ENCODE peak calls at places on chromosomes 11 and 22, in nine cellular contexts. One of them, this sample, is unnamed.

GRCh38 chr11:65131417-65131776 is 2.9 kb downstream of the SYVN1 start:
- DNase-seq in occipital lobe: no peak
- DNase-seq in activated CD8-positive, alpha-beta memory T cell treated with anti-CD3 and anti-CD28 coated beads for 1 hour: no peak
- DNase-seq in ACHN: no peak
- DNase-seq in GF-D8: no peak
- DNase-seq in caudate nucleus: no peak
- DNase-seq in left cardiac atrium: no peak
- DNase-seq in AG08395: no peak
- DNase-seq in activated naive CD4-positive, alpha-beta T cell: no peak
- DNase-seq in this sample: no peak

GRCh38 chr11:16195659-16196058 is 160.7 kb downstream of the SOX6 start:
- DNase-seq in occipital lobe: no peak
- DNase-seq in activated CD8-positive, alpha-beta memory T cell treated with anti-CD3 and anti-CD28 coated beads for 1 hour: no peak
- DNase-seq in ACHN: no peak
- DNase-seq in GF-D8: no peak
- DNase-seq in caudate nucleus: no peak
- DNase-seq in left cardiac atrium: no peak
- DNase-seq in AG08395: peak; percentile 17
- DNase-seq in activated naive CD4-positive, alpha-beta T cell: no peak
- DNase-seq in this sample: no peak

GRCh38 chr11:65279713-65280459 is 18.1 kb downstream of the POLA2 start:
- DNase-seq in occipital lobe: no peak
- DNase-seq in activated CD8-positive, alpha-beta memory T cell treated with anti-CD3 and anti-CD28 coated beads for 1 hour: no peak
- DNase-seq in ACHN: peak; percentile 83
- DNase-seq in GF-D8: no peak
- DNase-seq in caudate nucleus: no peak
- DNase-seq in left cardiac atrium: peak; percentile 76
- DNase-seq in AG08395: peak; percentile 66
- DNase-seq in activated naive CD4-positive, alpha-beta T cell: no peak
- DNase-seq in this sample: no peak

GRCh38 chr11:125494033-125494364 is 2.1 kb downstream of the FEZ1 start:
- DNase-seq in occipital lobe: peak; percentile 21
- DNase-seq in activated CD8-positive, alpha-beta memory T cell treated with anti-CD3 and anti-CD28 coated beads for 1 hour: no peak
- DNase-seq in ACHN: no peak
- DNase-seq in GF-D8: no peak
- DNase-seq in caudate nucleus: no peak
- DNase-seq in left cardiac atrium: no peak
- DNase-seq in AG08395: no peak
- DNase-seq in activated naive CD4-positive, alpha-beta T cell: no peak
- DNase-seq in this sample: no peak

GRCh38 chr22:33108037-33108436 is 49.9 kb upstream of the SYN3 start:
- DNase-seq in occipital lobe: no peak
- DNase-seq in activated CD8-positive, alpha-beta memory T cell treated with anti-CD3 and anti-CD28 coated beads for 1 hour: no peak
- DNase-seq in ACHN: no peak
- DNase-seq in GF-D8: no peak
- DNase-seq in caudate nucleus: no peak
- DNase-seq in left cardiac atrium: no peak
- DNase-seq in AG08395: no peak
- DNase-seq in activated naive CD4-positive, alpha-beta T cell: no peak
- DNase-seq in this sample: no peak

GRCh38 chr11:12126352-12127019 is 16.1 kb downstream of the MICAL2 start:
- DNase-seq in occipital lobe: no peak
- DNase-seq in activated CD8-positive, alpha-beta memory T cell treated with anti-CD3 and anti-CD28 coated beads for 1 hour: no peak
- DNase-seq in ACHN: peak; percentile 75
- DNase-seq in GF-D8: no peak
- DNase-seq in caudate nucleus: no peak
- DNase-seq in left cardiac atrium: no peak
- DNase-seq in AG08395: peak; percentile 80
- DNase-seq in activated naive CD4-positive, alpha-beta T cell: no peak
- DNase-seq in this sample: no peak

GRCh38 chr22:29470159-29470855 is 9.7 kb upstream of the NEFH start:
- DNase-seq in occipital lobe: peak; percentile 55
- DNase-seq in activated CD8-positive, alpha-beta memory T cell treated with anti-CD3 and anti-CD28 coated beads for 1 hour: no peak
- DNase-seq in ACHN: peak; percentile 71
- DNase-seq in GF-D8: no peak
- DNase-seq in caudate nucleus: peak; percentile 15
- DNase-seq in left cardiac atrium: peak; percentile 68
- DNase-seq in AG08395: peak; percentile 58
- DNase-seq in activated naive CD4-positive, alpha-beta T cell: peak; percentile 20
- DNase-seq in this sample: peak; percentile 69

GRCh38 chr11:44817207-44817944 is 90.6 kb downstream of the TSPAN18 start:
- DNase-seq in occipital lobe: no peak
- DNase-seq in activated CD8-positive, alpha-beta memory T cell treated with anti-CD3 and anti-CD28 coated beads for 1 hour: no peak
- DNase-seq in ACHN: no peak
- DNase-seq in GF-D8: no peak
- DNase-seq in caudate nucleus: no peak
- DNase-seq in left cardiac atrium: no peak
- DNase-seq in AG08395: peak; percentile 86
- DNase-seq in activated naive CD4-positive, alpha-beta T cell: no peak
- DNase-seq in this sample: no peak

GRCh38 chr11:129374993-129375721 is 491 bp upstream of the BARX2 start:
- DNase-seq in occipital lobe: no peak
- DNase-seq in activated CD8-positive, alpha-beta memory T cell treated with anti-CD3 and anti-CD28 coated beads for 1 hour: no peak
- DNase-seq in ACHN: peak; percentile 4
- DNase-seq in GF-D8: no peak
- DNase-seq in caudate nucleus: peak; percentile 29
- DNase-seq in left cardiac atrium: peak; percentile 21
- DNase-seq in AG08395: no peak
- DNase-seq in activated naive CD4-positive, alpha-beta T cell: no peak
- DNase-seq in this sample: no peak

GRCh38 chr11:122199661-122200060 is 83.6 kb upstream of the BLID start:
- DNase-seq in occipital lobe: no peak
- DNase-seq in activated CD8-positive, alpha-beta memory T cell treated with anti-CD3 and anti-CD28 coated beads for 1 hour: no peak
- DNase-seq in ACHN: no peak
- DNase-seq in GF-D8: no peak
- DNase-seq in caudate nucleus: no peak
- DNase-seq in left cardiac atrium: no peak
- DNase-seq in AG08395: no peak
- DNase-seq in activated naive CD4-positive, alpha-beta T cell: no peak
- DNase-seq in this sample: no peak

GRCh38 chr11:643366-643765 is 6.3 kb downstream of the DRD4 start:
- DNase-seq in occipital lobe: no peak
- DNase-seq in activated CD8-positive, alpha-beta memory T cell treated with anti-CD3 and anti-CD28 coated beads for 1 hour: no peak
- DNase-seq in ACHN: no peak
- DNase-seq in GF-D8: no peak
- DNase-seq in caudate nucleus: no peak
- DNase-seq in left cardiac atrium: no peak
- DNase-seq in AG08395: no peak
- DNase-seq in activated naive CD4-positive, alpha-beta T cell: no peak
- DNase-seq in this sample: no peak

GRCh38 chr22:25437414-25438160 is 126.9 kb upstream of the GRK3 start:
- DNase-seq in occipital lobe: no peak
- DNase-seq in activated CD8-positive, alpha-beta memory T cell treated with anti-CD3 and anti-CD28 coated beads for 1 hour: no peak
- DNase-seq in ACHN: no peak
- DNase-seq in GF-D8: no peak
- DNase-seq in caudate nucleus: no peak
- DNase-seq in left cardiac atrium: no peak
- DNase-seq in AG08395: no peak
- DNase-seq in activated naive CD4-positive, alpha-beta T cell: no peak
- DNase-seq in this sample: no peak

GRCh38 chr11:33907419-33907818 is 15.5 kb upstream of the LMO2 start:
- DNase-seq in occipital lobe: no peak
- DNase-seq in activated CD8-positive, alpha-beta memory T cell treated with anti-CD3 and anti-CD28 coated beads for 1 hour: no peak
- DNase-seq in ACHN: no peak
- DNase-seq in GF-D8: no peak
- DNase-seq in caudate nucleus: no peak
- DNase-seq in left cardiac atrium: no peak
- DNase-seq in AG08395: no peak
- DNase-seq in activated naive CD4-positive, alpha-beta T cell: no peak
- DNase-seq in this sample: no peak

GRCh38 chr11:120564573-120565301 is 53.2 kb downstream of the GRIK4 start:
- DNase-seq in occipital lobe: peak; percentile 70
- DNase-seq in activated CD8-positive, alpha-beta memory T cell treated with anti-CD3 and anti-CD28 coated beads for 1 hour: no peak
- DNase-seq in ACHN: peak; percentile 32
- DNase-seq in GF-D8: no peak
- DNase-seq in caudate nucleus: peak; percentile 65
- DNase-seq in left cardiac atrium: peak; percentile 75
- DNase-seq in AG08395: peak; percentile 67
- DNase-seq in activated naive CD4-positive, alpha-beta T cell: no peak
- DNase-seq in this sample: peak; percentile 16

GRCh38 chr11:134333312-134333711 is 1.5 kb downstream of the GLB1L2 start:
- DNase-seq in occipital lobe: no peak
- DNase-seq in activated CD8-positive, alpha-beta memory T cell treated with anti-CD3 and anti-CD28 coated beads for 1 hour: no peak
- DNase-seq in ACHN: no peak
- DNase-seq in GF-D8: no peak
- DNase-seq in caudate nucleus: no peak
- DNase-seq in left cardiac atrium: no peak
- DNase-seq in AG08395: no peak
- DNase-seq in activated naive CD4-positive, alpha-beta T cell: no peak
- DNase-seq in this sample: no peak

GRCh38 chr11:122843281-122844150 is 5.2 kb downstream of the CRTAM start:
- DNase-seq in occipital lobe: no peak
- DNase-seq in activated CD8-positive, alpha-beta memory T cell treated with anti-CD3 and anti-CD28 coated beads for 1 hour: no peak
- DNase-seq in ACHN: no peak
- DNase-seq in GF-D8: no peak
- DNase-seq in caudate nucleus: no peak
- DNase-seq in left cardiac atrium: no peak
- DNase-seq in AG08395: no peak
- DNase-seq in activated naive CD4-positive, alpha-beta T cell: no peak
- DNase-seq in this sample: no peak

GRCh38 chr22:48181168-48181955 is 1418.9 kb downstream of the TBC1D22A start:
- DNase-seq in occipital lobe: no peak
- DNase-seq in activated CD8-positive, alpha-beta memory T cell treated with anti-CD3 and anti-CD28 coated beads for 1 hour: no peak
- DNase-seq in ACHN: no peak
- DNase-seq in GF-D8: no peak
- DNase-seq in caudate nucleus: no peak
- DNase-seq in left cardiac atrium: no peak
- DNase-seq in AG08395: no peak
- DNase-seq in activated naive CD4-positive, alpha-beta T cell: no peak
- DNase-seq in this sample: no peak

GRCh38 chr11:47977651-47978050 is 2.7 kb upstream of the PTPRJ start:
- DNase-seq in occipital lobe: no peak
- DNase-seq in activated CD8-positive, alpha-beta memory T cell treated with anti-CD3 and anti-CD28 coated beads for 1 hour: no peak
- DNase-seq in ACHN: no peak
- DNase-seq in GF-D8: no peak
- DNase-seq in caudate nucleus: no peak
- DNase-seq in left cardiac atrium: no peak
- DNase-seq in AG08395: no peak
- DNase-seq in activated naive CD4-positive, alpha-beta T cell: no peak
- DNase-seq in this sample: no peak

GRCh38 chr11:114257621-114258558 is 38.3 kb upstream of the NNMT start:
- DNase-seq in occipital lobe: peak; percentile 25
- DNase-seq in activated CD8-positive, alpha-beta memory T cell treated with anti-CD3 and anti-CD28 coated beads for 1 hour: no peak
- DNase-seq in ACHN: no peak
- DNase-seq in GF-D8: no peak
- DNase-seq in caudate nucleus: no peak
- DNase-seq in left cardiac atrium: peak; percentile 58
- DNase-seq in AG08395: no peak
- DNase-seq in activated naive CD4-positive, alpha-beta T cell: no peak
- DNase-seq in this sample: no peak

GRCh38 chr11:69477111-69477510 is 4.4 kb upstream of the LINC01488 start:
- DNase-seq in occipital lobe: no peak
- DNase-seq in activated CD8-positive, alpha-beta memory T cell treated with anti-CD3 and anti-CD28 coated beads for 1 hour: no peak
- DNase-seq in ACHN: no peak
- DNase-seq in GF-D8: no peak
- DNase-seq in caudate nucleus: no peak
- DNase-seq in left cardiac atrium: no peak
- DNase-seq in AG08395: no peak
- DNase-seq in activated naive CD4-positive, alpha-beta T cell: no peak
- DNase-seq in this sample: no peak

GRCh38 chr11:45278721-45279120 is 7.4 kb downstream of the SYT13 start:
- DNase-seq in occipital lobe: no peak
- DNase-seq in activated CD8-positive, alpha-beta memory T cell treated with anti-CD3 and anti-CD28 coated beads for 1 hour: no peak
- DNase-seq in ACHN: no peak
- DNase-seq in GF-D8: no peak
- DNase-seq in caudate nucleus: no peak
- DNase-seq in left cardiac atrium: no peak
- DNase-seq in AG08395: no peak
- DNase-seq in activated naive CD4-positive, alpha-beta T cell: no peak
- DNase-seq in this sample: no peak

GRCh38 chr11:112929432-112929831 is 31.8 kb upstream of the NCAM1 start:
- DNase-seq in occipital lobe: no peak
- DNase-seq in activated CD8-positive, alpha-beta memory T cell treated with anti-CD3 and anti-CD28 coated beads for 1 hour: no peak
- DNase-seq in ACHN: no peak
- DNase-seq in GF-D8: no peak
- DNase-seq in caudate nucleus: no peak
- DNase-seq in left cardiac atrium: no peak
- DNase-seq in AG08395: no peak
- DNase-seq in activated naive CD4-positive, alpha-beta T cell: no peak
- DNase-seq in this sample: no peak

GRCh38 chr11:34565417-34566208 is 52.0 kb upstream of the ELF5 start:
- DNase-seq in occipital lobe: no peak
- DNase-seq in activated CD8-positive, alpha-beta memory T cell treated with anti-CD3 and anti-CD28 coated beads for 1 hour: no peak
- DNase-seq in ACHN: peak; percentile 17
- DNase-seq in GF-D8: no peak
- DNase-seq in caudate nucleus: no peak
- DNase-seq in left cardiac atrium: no peak
- DNase-seq in AG08395: no peak
- DNase-seq in activated naive CD4-positive, alpha-beta T cell: no peak
- DNase-seq in this sample: no peak

GRCh38 chr11:40094954-40095353 is 1364.5 kb downstream of the LRRC4C start:
- DNase-seq in occipital lobe: no peak
- DNase-seq in activated CD8-positive, alpha-beta memory T cell treated with anti-CD3 and anti-CD28 coated beads for 1 hour: no peak
- DNase-seq in ACHN: no peak
- DNase-seq in GF-D8: no peak
- DNase-seq in caudate nucleus: no peak
- DNase-seq in left cardiac atrium: no peak
- DNase-seq in AG08395: no peak
- DNase-seq in activated naive CD4-positive, alpha-beta T cell: no peak
- DNase-seq in this sample: no peak

GRCh38 chr11:129896062-129896461 is 684 bp upstream of the NFRKB start:
- DNase-seq in occipital lobe: no peak
- DNase-seq in activated CD8-positive, alpha-beta memory T cell treated with anti-CD3 and anti-CD28 coated beads for 1 hour: no peak
- DNase-seq in ACHN: no peak
- DNase-seq in GF-D8: peak; percentile 31
- DNase-seq in caudate nucleus: no peak
- DNase-seq in left cardiac atrium: peak; percentile 32
- DNase-seq in AG08395: no peak
- DNase-seq in activated naive CD4-positive, alpha-beta T cell: no peak
- DNase-seq in this sample: no peak

GRCh38 chr11:95536049-95536448 is 253.5 kb downstream of the FAM76B start:
- DNase-seq in occipital lobe: no peak
- DNase-seq in activated CD8-positive, alpha-beta memory T cell treated with anti-CD3 and anti-CD28 coated beads for 1 hour: no peak
- DNase-seq in ACHN: no peak
- DNase-seq in GF-D8: no peak
- DNase-seq in caudate nucleus: no peak
- DNase-seq in left cardiac atrium: no peak
- DNase-seq in AG08395: no peak
- DNase-seq in activated naive CD4-positive, alpha-beta T cell: no peak
- DNase-seq in this sample: no peak

GRCh38 chr11:3738723-3739122 is 58.6 kb downstream of the NUP98 start:
- DNase-seq in occipital lobe: no peak
- DNase-seq in activated CD8-positive, alpha-beta memory T cell treated with anti-CD3 and anti-CD28 coated beads for 1 hour: no peak
- DNase-seq in ACHN: no peak
- DNase-seq in GF-D8: no peak
- DNase-seq in caudate nucleus: no peak
- DNase-seq in left cardiac atrium: no peak
- DNase-seq in AG08395: no peak
- DNase-seq in activated naive CD4-positive, alpha-beta T cell: no peak
- DNase-seq in this sample: no peak

GRCh38 chr22:32476286-32476685 is 1.7 kb downstream of the FBXO7 start:
- DNase-seq in occipital lobe: no peak
- DNase-seq in activated CD8-positive, alpha-beta memory T cell treated with anti-CD3 and anti-CD28 coated beads for 1 hour: no peak
- DNase-seq in ACHN: no peak
- DNase-seq in GF-D8: no peak
- DNase-seq in caudate nucleus: no peak
- DNase-seq in left cardiac atrium: no peak
- DNase-seq in AG08395: no peak
- DNase-seq in activated naive CD4-positive, alpha-beta T cell: no peak
- DNase-seq in this sample: no peak

GRCh38 chr11:90229791-90230190 is 6.9 kb upstream of the CHORDC1 start:
- DNase-seq in occipital lobe: no peak
- DNase-seq in activated CD8-positive, alpha-beta memory T cell treated with anti-CD3 and anti-CD28 coated beads for 1 hour: no peak
- DNase-seq in ACHN: peak; percentile 22
- DNase-seq in GF-D8: no peak
- DNase-seq in caudate nucleus: no peak
- DNase-seq in left cardiac atrium: no peak
- DNase-seq in AG08395: peak; percentile 10
- DNase-seq in activated naive CD4-positive, alpha-beta T cell: no peak
- DNase-seq in this sample: no peak

This sample was measured in NCI-H1436.